ENCODE peak calls at places on chromosomes 13 and 19, in eight cellular contexts. H, G, L, S, M, J, W and Q are unnamed samples.

GRCh38 chr13:51684076-51684475 is 99.8 kb downstream of the WDFY2 start:
- DNase-seq in H (no peak), G (no peak), L (no peak), S (no peak), M (peak), J (no peak), W (peak), Q (no peak)

GRCh38 chr19:48415395-48415794 is 21.9 kb downstream of the GRIN2D start:
- DNase-seq in H (peak), G (peak), L (peak), S (peak), M (peak), J (peak), W (peak), Q (no peak)

GRCh38 chr13:59680429-59681024 is 483.2 kb downstream of the DIAPH3 start:
- DNase-seq in H (peak), G (no peak), L (no peak), S (no peak), M (no peak), J (no peak), W (peak), Q (peak)

GRCh38 chr19:40387151-40387550 is 2.8 kb downstream of the HIPK4 start:
- DNase-seq in H (no peak), G (no peak), L (no peak), S (no peak), M (no peak), J (no peak), W (no peak), Q (no peak)

GRCh38 chr19:52343548-52343947 is 7.5 kb downstream of the ZNF610 start:
- DNase-seq in H (peak), G (peak), L (peak), S (peak), M (peak), J (no peak), W (peak), Q (peak)

GRCh38 chr19:54882758-54883157 is 8.7 kb downstream of the FCAR start:
- DNase-seq in H (no peak), G (no peak), L (no peak), S (no peak), M (no peak), J (no peak), W (no peak), Q (no peak)

GRCh38 chr13:44198826-44199225 is 174.8 kb upstream of the SERP2 start:
- DNase-seq in H (no peak), G (no peak), L (no peak), S (no peak), M (no peak), J (no peak), W (no peak), Q (no peak)

GRCh38 chr13:28220166-28220565 is 81.8 kb downstream of the PAN3 start:
- DNase-seq in H (peak), G (no peak), L (no peak), S (no peak), M (no peak), J (no peak), W (peak), Q (no peak)

GRCh38 chr19:728011-728410 is 19.3 kb downstream of the PALM start:
- DNase-seq in H (peak), G (peak), L (no peak), S (no peak), M (no peak), J (no peak), W (no peak), Q (no peak)

GRCh38 chr13:95607363-95607762 is 37.1 kb downstream of the DZIP1 start:
- DNase-seq in H (peak), G (no peak), L (no peak), S (no peak), M (no peak), J (no peak), W (no peak), Q (no peak)

GRCh38 chr13:80572308-80572676 is 231.4 kb upstream of the SPRY2 start:
- DNase-seq in H (no peak), G (no peak), L (no peak), S (no peak), M (no peak), J (no peak), W (no peak), Q (no peak)

GRCh38 chr13:30837227-30838159 is 68.6 kb upstream of the MEDAG start:
- DNase-seq in H (no peak), G (no peak), L (no peak), S (no peak), M (no peak), J (no peak), W (no peak), Q (no peak)

GRCh38 chr19:47742636-47743035 is 2.7 kb upstream of the NOP53 start:
- DNase-seq in H (no peak), G (no peak), L (no peak), S (no peak), M (no peak), J (no peak), W (no peak), Q (peak)

GRCh38 chr13:39468306-39468705 is 134.7 kb downstream of the LHFPL6 start:
- DNase-seq in H (no peak), G (no peak), L (no peak), S (no peak), M (no peak), J (no peak), W (no peak), Q (no peak)

GRCh38 chr19:15812059-15812722 is 3.3 kb downstream of the OR10H1 start:
- DNase-seq in H (no peak), G (no peak), L (no peak), S (peak), M (no peak), J (no peak), W (no peak), Q (no peak)

GRCh38 chr19:30710721-30711120 is 338.5 kb downstream of the ZNF536 start:
- DNase-seq in H (no peak), G (no peak), L (no peak), S (no peak), M (no peak), J (no peak), W (no peak), Q (no peak)

GRCh38 chr13:77779461-77780272 is 82.2 kb downstream of the SLAIN1 start:
- DNase-seq in H (peak), G (no peak), L (no peak), S (no peak), M (peak), J (no peak), W (peak), Q (peak)

GRCh38 chr13:113411216-113412023 is 41.9 kb downstream of the ADPRHL1 start:
- DNase-seq in H (peak), G (peak), L (no peak), S (no peak), M (no peak), J (peak), W (peak), Q (no peak)

GRCh38 chr19:34692541-34692940 is 15.1 kb downstream of the ZNF302 start:
- DNase-seq in H (no peak), G (no peak), L (no peak), S (no peak), M (no peak), J (no peak), W (no peak), Q (no peak)

GRCh38 chr19:4373601-4374441 is 26.5 kb downstream of the SH3GL1 start:
- DNase-seq in H (peak), G (peak), L (no peak), S (no peak), M (peak), J (no peak), W (peak), Q (peak)

GRCh38 chr13:111791131-111791530 is 275.8 kb upstream of the SOX1 start:
- DNase-seq in H (no peak), G (no peak), L (no peak), S (no peak), M (no peak), J (no peak), W (no peak), Q (no peak)

GRCh38 chr13:46010148-46010547 is 42.4 kb downstream of the ZC3H13 start:
- DNase-seq in H (peak), G (no peak), L (no peak), S (no peak), M (peak), J (no peak), W (peak), Q (no peak)

GRCh38 chr19:7395360-7395781 is 46.6 kb downstream of the ARHGEF18 start:
- DNase-seq in H (no peak), G (no peak), L (peak), S (no peak), M (peak), J (no peak), W (peak), Q (no peak)

GRCh38 chr19:33481863-33482262 is 39.7 kb downstream of the PEPD start:
- DNase-seq in H (no peak), G (no peak), L (no peak), S (no peak), M (no peak), J (no peak), W (no peak), Q (no peak)

GRCh38 chr13:47327856-47328255 is 431.0 kb upstream of the HTR2A start:
- DNase-seq in H (peak), G (no peak), L (no peak), S (no peak), M (no peak), J (no peak), W (no peak), Q (no peak)